ENCODE peak calls at places on chromosomes 1 and 21, in five cellular contexts. N, V, E, F and G are unnamed samples.
A peak's percentile ranks its signal among the peaks of the same experiment; 100 is the strongest.

GRCh38 chr1:94025383-94026340 is 95.3 kb downstream of the ABCA4 start:
- DNase-seq in N (peak; percentile 77), V (no peak), F (no peak), E (peak; percentile 18), G (no peak)

GRCh38 chr21:45209046-45209445 is 78.6 kb downstream of the POFUT2 start:
- DNase-seq in E (no peak), V (no peak), F (no peak), N (peak; percentile 73), G (no peak)

GRCh38 chr1:152029144-152029936 is 7.5 kb downstream of the S100A11 start:
- DNase-seq in E (no peak), F (no peak), V (no peak), N (peak; percentile 55), G (no peak)

GRCh38 chr1:5847013-5847654 is 145.1 kb downstream of the NPHP4 start:
- DNase-seq in N (peak; percentile 30), V (no peak), E (no peak), F (no peak), G (peak; percentile 41)

GRCh38 chr21:42833439-42833815 is 45.9 kb downstream of the WDR4 start:
- DNase-seq in E (no peak), V (no peak), F (peak; percentile 28), N (peak; percentile 24), G (peak; percentile 61)

GRCh38 chr1:181087400-181087901 is 1.0 kb upstream of the IER5 start:
- DNase-seq in N (no peak), E (peak; percentile 78), F (no peak), V (no peak), G (no peak)

GRCh38 chr1:41539999-41540398 is 55.5 kb upstream of the EDN2 start:
- DNase-seq in E (no peak), V (no peak), N (no peak), F (no peak), G (no peak)

GRCh38 chr1:38221006-38221649 is 174.5 kb upstream of the POU3F1 start:
- DNase-seq in F (no peak), E (no peak), N (peak; percentile 89), V (no peak), G (no peak)

GRCh38 chr1:223123238-223123976 is 19.6 kb downstream of the TLR5 start:
- DNase-seq in N (peak; percentile 67), F (peak; percentile 56), V (no peak), E (peak; percentile 16), G (no peak)

GRCh38 chr21:28337319-28337718 is 655.4 kb downstream of the LTN1 start:
- DNase-seq in N (peak; percentile 73), F (no peak), V (no peak), E (no peak), G (no peak)

GRCh38 chr1:26171084-26172072 is at the start of gene ZNF593OS:
- DNase-seq in N (no peak), E (no peak), V (no peak), F (no peak), G (no peak)

GRCh38 chr1:86537928-86538695 is 8.8 kb upstream of the CLCA4 start:
- DNase-seq in F (no peak), E (no peak), V (no peak), N (peak; percentile 25), G (no peak)

GRCh38 chr1:84913025-84913892 is 20.3 kb upstream of the LPAR3 start:
- DNase-seq in V (no peak), N (no peak), F (no peak), E (no peak), G (no peak)

GRCh38 chr1:227946624-227947424 is 908 bp downstream of the WNT9A start:
- DNase-seq in N (peak; percentile 59), V (no peak), E (peak; percentile 22), F (peak; percentile 21), G (peak; percentile 92)

GRCh38 chr1:155004352-155005075 is 1.9 kb downstream of the ZBTB7B start:
- DNase-seq in N (no peak), V (no peak), F (no peak), E (no peak), G (no peak)

GRCh38 chr1:89987170-89987819 is 7.6 kb upstream of the ZNF326 start:
- DNase-seq in V (peak; percentile 33), N (peak; percentile 77), F (peak; percentile 31), E (peak; percentile 64), G (no peak)

GRCh38 chr1:204941415-204942338 is 71.0 kb downstream of the NFASC start:
- DNase-seq in F (no peak), E (peak; percentile 36), N (peak; percentile 65), V (peak; percentile 50), G (peak; percentile 92)

GRCh38 chr1:6504887-6505286 is 13.4 kb upstream of the PLEKHG5 start:
- DNase-seq in E (no peak), V (no peak), N (no peak), F (no peak), G (no peak)

GRCh38 chr1:46757256-46757955 is 38.5 kb upstream of the EFCAB14 start:
- DNase-seq in F (no peak), N (no peak), E (no peak), V (peak; percentile 20), G (peak; percentile 53)

GRCh38 chr1:193927550-193927949 is 741.1 kb upstream of the B3GALT2 start:
- DNase-seq in V (peak; percentile 33), N (no peak), F (no peak), E (no peak), G (no peak)

GRCh38 chr1:203368624-203369451 is 17.9 kb upstream of the FMOD start:
- DNase-seq in V (no peak), F (no peak), N (peak; percentile 94), E (no peak), G (no peak)

GRCh38 chr21:45296638-45297037 is 8.9 kb upstream of the POFUT2 start:
- DNase-seq in F (no peak), N (no peak), E (no peak), V (no peak), G (no peak)

GRCh38 chr1:227869851-227870305 is 54.4 kb downstream of the PRSS38 start:
- DNase-seq in E (peak; percentile 81), V (no peak), N (peak; percentile 68), F (no peak), G (no peak)

GRCh38 chr1:6927626-6928025 is 142.4 kb downstream of the CAMTA1 start:
- DNase-seq in E (no peak), N (peak; percentile 22), F (no peak), V (no peak), G (no peak)

GRCh38 chr1:30449428-30450147 is 273.8 kb downstream of the MATN1 start:
- DNase-seq in N (no peak), V (no peak), E (no peak), F (no peak), G (peak; percentile 14)

GRCh38 chr21:30839304-30839703 is 9.7 kb upstream of the KRTAP7-1 start:
- DNase-seq in E (no peak), F (no peak), V (no peak), N (no peak), G (peak; percentile 63)

GRCh38 chr1:234628099-234628498 is 18.1 kb upstream of the IRF2BP2 start:
- DNase-seq in E (no peak), N (peak; percentile 91), V (no peak), F (no peak), G (no peak)

GRCh38 chr1:25030674-25031589 is 100.9 kb upstream of the RUNX3 start:
- DNase-seq in N (peak; percentile 67), E (no peak), F (peak; percentile 65), V (no peak), G (no peak)

GRCh38 chr1:39827201-39827600 is 38.5 kb upstream of the BMP8B start:
- DNase-seq in V (no peak), E (no peak), F (no peak), N (no peak), G (no peak)

GRCh38 chr21:45592208-45592619 is 50.0 kb upstream of the SLC19A1 start:
- DNase-seq in V (no peak), N (no peak), E (no peak), F (peak; percentile 49), G (no peak)